ENCODE peak calls at places on chromosomes 16 and 17, in ten cellular contexts. One of them, this sample, is unnamed.

GRCh38 chr16:82295306-82296201 is 125.5 kb upstream of the MPHOSPH6 start:
- DNase-seq in activated T-helper 9 cell treated with anti-CD3 and anti-CD28 coated beads, Interleukin-2, amount 50 U/mL, for 16 hours: no peak
- DNase-seq in LHCN-M2: no peak
- DNase-seq in CD4-positive, alpha-beta T cell: no peak
- DNase-seq in Daoy: no peak
- DNase-seq in AG10803: no peak
- DNase-seq in GM20000: no peak
- DNase-seq in neural progenitor cell: no peak
- DNase-seq in WTC11: no peak
- DNase-seq in EL: no peak
- DNase-seq in this sample: no peak

GRCh38 chr17:77489239-77489897 is 348.6 kb downstream of the SEC14L1 start:
- DNase-seq in neural progenitor cell: no peak
- DNase-seq in Daoy: no peak
- DNase-seq in activated T-helper 9 cell treated with anti-CD3 and anti-CD28 coated beads, Interleukin-2, amount 50 U/mL, for 16 hours: no peak
- DNase-seq in AG10803: no peak
- DNase-seq in CD4-positive, alpha-beta T cell: no peak
- DNase-seq in WTC11: no peak
- DNase-seq in EL: no peak
- DNase-seq in LHCN-M2: no peak
- DNase-seq in GM20000: no peak
- DNase-seq in this sample: no peak

GRCh38 chr17:47636273-47637030 is 13.3 kb upstream of the KPNB1 start:
- DNase-seq in CD4-positive, alpha-beta T cell: no peak
- DNase-seq in WTC11: no peak
- DNase-seq in EL: no peak
- DNase-seq in Daoy: no peak
- DNase-seq in GM20000: no peak
- DNase-seq in AG10803: no peak
- DNase-seq in activated T-helper 9 cell treated with anti-CD3 and anti-CD28 coated beads, Interleukin-2, amount 50 U/mL, for 16 hours: no peak
- DNase-seq in LHCN-M2: no peak
- DNase-seq in neural progenitor cell: no peak
- DNase-seq in this sample: no peak

GRCh38 chr17:70074991-70075390 is at the start of gene KCNJ16:
- DNase-seq in CD4-positive, alpha-beta T cell: no peak
- DNase-seq in neural progenitor cell: no peak
- DNase-seq in Daoy: peak
- DNase-seq in WTC11: no peak
- DNase-seq in LHCN-M2: no peak
- DNase-seq in EL: no peak
- DNase-seq in activated T-helper 9 cell treated with anti-CD3 and anti-CD28 coated beads, Interleukin-2, amount 50 U/mL, for 16 hours: no peak
- DNase-seq in GM20000: no peak
- DNase-seq in AG10803: no peak
- DNase-seq in this sample: no peak

GRCh38 chr16:30924086-30924714 is 828 bp downstream of the FBXL19 start:
- DNase-seq in Daoy: no peak
- DNase-seq in LHCN-M2: no peak
- DNase-seq in activated T-helper 9 cell treated with anti-CD3 and anti-CD28 coated beads, Interleukin-2, amount 50 U/mL, for 16 hours: no peak
- DNase-seq in EL: no peak
- DNase-seq in AG10803: no peak
- DNase-seq in CD4-positive, alpha-beta T cell: peak
- DNase-seq in GM20000: peak
- DNase-seq in neural progenitor cell: peak
- DNase-seq in WTC11: peak
- DNase-seq in this sample: no peak

GRCh38 chr16:50252082-50252611 is 14.2 kb upstream of the ADCY7 start:
- DNase-seq in activated T-helper 9 cell treated with anti-CD3 and anti-CD28 coated beads, Interleukin-2, amount 50 U/mL, for 16 hours: no peak
- DNase-seq in WTC11: no peak
- DNase-seq in LHCN-M2: no peak
- DNase-seq in AG10803: no peak
- DNase-seq in Daoy: no peak
- DNase-seq in GM20000: no peak
- DNase-seq in neural progenitor cell: no peak
- DNase-seq in CD4-positive, alpha-beta T cell: no peak
- DNase-seq in EL: no peak
- DNase-seq in this sample: peak

GRCh38 chr16:56603589-56603988 is 4.8 kb upstream of the MT2A start:
- DNase-seq in WTC11: peak
- DNase-seq in GM20000: no peak
- DNase-seq in LHCN-M2: peak
- DNase-seq in activated T-helper 9 cell treated with anti-CD3 and anti-CD28 coated beads, Interleukin-2, amount 50 U/mL, for 16 hours: no peak
- DNase-seq in CD4-positive, alpha-beta T cell: no peak
- DNase-seq in neural progenitor cell: peak
- DNase-seq in Daoy: peak
- DNase-seq in AG10803: peak
- DNase-seq in EL: peak
- DNase-seq in this sample: no peak

GRCh38 chr16:72991211-72991610 is 56.7 kb downstream of the ZFHX3 start:
- DNase-seq in GM20000: no peak
- DNase-seq in LHCN-M2: no peak
- DNase-seq in activated T-helper 9 cell treated with anti-CD3 and anti-CD28 coated beads, Interleukin-2, amount 50 U/mL, for 16 hours: no peak
- DNase-seq in EL: peak
- DNase-seq in AG10803: peak
- DNase-seq in neural progenitor cell: no peak
- DNase-seq in Daoy: no peak
- DNase-seq in WTC11: no peak
- DNase-seq in CD4-positive, alpha-beta T cell: no peak
- DNase-seq in this sample: no peak

GRCh38 chr17:16286009-16286946 is 67.0 kb downstream of the CENPV start:
- DNase-seq in LHCN-M2: peak
- DNase-seq in AG10803: peak
- DNase-seq in activated T-helper 9 cell treated with anti-CD3 and anti-CD28 coated beads, Interleukin-2, amount 50 U/mL, for 16 hours: peak
- DNase-seq in GM20000: peak
- DNase-seq in Daoy: peak
- DNase-seq in CD4-positive, alpha-beta T cell: peak
- DNase-seq in WTC11: no peak
- DNase-seq in neural progenitor cell: peak
- DNase-seq in EL: peak
- DNase-seq in this sample: peak

GRCh38 chr17:76137026-76137350 is 4.1 kb downstream of the FOXJ1 start:
- DNase-seq in WTC11: peak
- DNase-seq in AG10803: no peak
- DNase-seq in activated T-helper 9 cell treated with anti-CD3 and anti-CD28 coated beads, Interleukin-2, amount 50 U/mL, for 16 hours: no peak
- DNase-seq in GM20000: no peak
- DNase-seq in EL: no peak
- DNase-seq in CD4-positive, alpha-beta T cell: no peak
- DNase-seq in neural progenitor cell: no peak
- DNase-seq in LHCN-M2: no peak
- DNase-seq in Daoy: no peak
- DNase-seq in this sample: no peak

GRCh38 chr16:57666353-57667068 is 1.6 kb upstream of the ADGRG3 start:
- DNase-seq in GM20000: no peak
- DNase-seq in Daoy: no peak
- DNase-seq in AG10803: no peak
- DNase-seq in WTC11: no peak
- DNase-seq in EL: no peak
- DNase-seq in CD4-positive, alpha-beta T cell: no peak
- DNase-seq in LHCN-M2: peak
- DNase-seq in activated T-helper 9 cell treated with anti-CD3 and anti-CD28 coated beads, Interleukin-2, amount 50 U/mL, for 16 hours: no peak
- DNase-seq in neural progenitor cell: no peak
- DNase-seq in this sample: no peak

GRCh38 chr17:43671075-43671692 is 9.5 kb upstream of the MEOX1 start:
- DNase-seq in Daoy: peak
- DNase-seq in GM20000: no peak
- DNase-seq in activated T-helper 9 cell treated with anti-CD3 and anti-CD28 coated beads, Interleukin-2, amount 50 U/mL, for 16 hours: no peak
- DNase-seq in WTC11: no peak
- DNase-seq in neural progenitor cell: no peak
- DNase-seq in CD4-positive, alpha-beta T cell: no peak
- DNase-seq in EL: peak
- DNase-seq in LHCN-M2: peak
- DNase-seq in AG10803: peak
- DNase-seq in this sample: no peak

GRCh38 chr17:82961366-82962162 is 117.8 kb upstream of the METRNL start:
- DNase-seq in neural progenitor cell: no peak
- DNase-seq in AG10803: no peak
- DNase-seq in CD4-positive, alpha-beta T cell: no peak
- DNase-seq in EL: no peak
- DNase-seq in WTC11: no peak
- DNase-seq in Daoy: no peak
- DNase-seq in activated T-helper 9 cell treated with anti-CD3 and anti-CD28 coated beads, Interleukin-2, amount 50 U/mL, for 16 hours: no peak
- DNase-seq in GM20000: no peak
- DNase-seq in LHCN-M2: no peak
- DNase-seq in this sample: no peak

GRCh38 chr16:23668873-23669272 is 9.8 kb upstream of the PLK1 start:
- DNase-seq in neural progenitor cell: no peak
- DNase-seq in CD4-positive, alpha-beta T cell: no peak
- DNase-seq in GM20000: no peak
- DNase-seq in Daoy: no peak
- DNase-seq in AG10803: no peak
- DNase-seq in EL: no peak
- DNase-seq in LHCN-M2: no peak
- DNase-seq in WTC11: no peak
- DNase-seq in activated T-helper 9 cell treated with anti-CD3 and anti-CD28 coated beads, Interleukin-2, amount 50 U/mL, for 16 hours: no peak
- DNase-seq in this sample: no peak

GRCh38 chr16:11396241-11397048 is 51.2 kb downstream of the RMI2 start:
- DNase-seq in activated T-helper 9 cell treated with anti-CD3 and anti-CD28 coated beads, Interleukin-2, amount 50 U/mL, for 16 hours: peak
- DNase-seq in GM20000: peak
- DNase-seq in AG10803: peak
- DNase-seq in LHCN-M2: peak
- DNase-seq in WTC11: peak
- DNase-seq in Daoy: peak
- DNase-seq in neural progenitor cell: peak
- DNase-seq in CD4-positive, alpha-beta T cell: peak
- DNase-seq in EL: peak
- DNase-seq in this sample: peak

GRCh38 chr17:34081269-34081668 is 173.8 kb upstream of the CCL2 start:
- DNase-seq in CD4-positive, alpha-beta T cell: no peak
- DNase-seq in WTC11: peak
- DNase-seq in Daoy: peak
- DNase-seq in GM20000: no peak
- DNase-seq in activated T-helper 9 cell treated with anti-CD3 and anti-CD28 coated beads, Interleukin-2, amount 50 U/mL, for 16 hours: no peak
- DNase-seq in LHCN-M2: no peak
- DNase-seq in AG10803: no peak
- DNase-seq in EL: peak
- DNase-seq in neural progenitor cell: peak
- DNase-seq in this sample: no peak

This sample was measured in stimulated activated effector memory CD8-positive, alpha-beta T cell treated with anti-CD3 and anti-CD28 coated beads, Interleukin-12 subunit alpha, Interleukin-12 subunit beta, amount 100 ng/mL, for 72 hours.